ENCODE peak calls at places on chromosomes 5 and 9, in four cellular contexts. B, F, U and P are unnamed samples.

GRCh38 chr9:126395439-126396212 is 69.0 kb downstream of the MVB12B start:
- DNase-seq in B (no peak), F (peak; percentile 82), U (no peak), P (no peak)

GRCh38 chr5:10854526-10855277 is 93.7 kb upstream of the DAP start:
- DNase-seq in B (no peak), F (no peak), U (no peak), P (no peak)

GRCh38 chr9:126397056-126397455 is 70.4 kb downstream of the MVB12B start:
- DNase-seq in B (peak; percentile 61), F (no peak), U (no peak), P (no peak)

GRCh38 chr9:107539427-107540154 is 50.0 kb upstream of the KLF4 start:
- DNase-seq in B (no peak), F (no peak), U (no peak), P (no peak)

GRCh38 chr5:74540582-74540981 is 99.9 kb downstream of the ENC1 start:
- DNase-seq in B (no peak), F (no peak), U (no peak), P (no peak)

GRCh38 chr5:38827525-38827924 is 18.3 kb upstream of the OSMR start:
- DNase-seq in B (no peak), F (peak; percentile 74), U (no peak), P (no peak)

GRCh38 chr9:18710089-18710488 is 236.1 kb downstream of the ADAMTSL1 start:
- DNase-seq in B (no peak), F (peak; percentile 6), U (no peak), P (no peak)

GRCh38 chr5:143316844-143317631 is 86.4 kb downstream of the NR3C1 start:
- DNase-seq in B (no peak), F (no peak), U (no peak), P (no peak)

GRCh38 chr9:133763272-133764183 is 25.4 kb upstream of the SARDH start:
- DNase-seq in B (no peak), F (peak; percentile 66), U (no peak), P (no peak)

GRCh38 chr9:76045217-76045616 is 154.7 kb downstream of the PCSK5 start:
- DNase-seq in B (no peak), F (no peak), U (no peak), P (no peak)

GRCh38 chr9:90001756-90002155 is 396.9 kb downstream of the GADD45G start:
- DNase-seq in B (no peak), F (no peak), U (no peak), P (no peak)

GRCh38 chr5:34656700-34657549 is 797 bp downstream of the RAI14 start:
- DNase-seq in B (peak; percentile 34), F (no peak), U (no peak), P (no peak)

GRCh38 chr9:114155967-114156294 is 594 bp downstream of the COL27A1 start:
- DNase-seq in B (no peak), F (no peak), U (no peak), P (no peak)

GRCh38 chr5:5066276-5067186 is 73.6 kb upstream of the ADAMTS16 start:
- DNase-seq in B (no peak), F (no peak), U (no peak), P (no peak)

GRCh38 chr9:95556521-95556920 is 39.8 kb upstream of the PTCH1 start:
- DNase-seq in B (no peak), F (no peak), U (no peak), P (no peak)

GRCh38 chr5:126334755-126335154 is 88.5 kb upstream of the GRAMD2B start:
- DNase-seq in B (no peak), F (no peak), U (no peak), P (no peak)

GRCh38 chr9:123725389-123725788 is 204.5 kb downstream of the DENND1A start:
- DNase-seq in B (no peak), F (peak; percentile 13), U (no peak), P (no peak)

GRCh38 chr9:134600836-134601638 is 40.6 kb upstream of the COL5A1 start:
- DNase-seq in B (no peak), F (no peak), U (no peak), P (no peak)

GRCh38 chr5:172002310-172002709 is 4.1 kb downstream of the FBXW11 start:
- DNase-seq in B (no peak), F (no peak), U (no peak), P (no peak)

GRCh38 chr9:104934686-104935413 is 6.9 kb upstream of the ABCA1 start:
- DNase-seq in B (no peak), F (peak; percentile 15), U (no peak), P (no peak)

GRCh38 chr5:69202497-69202896 is 13.1 kb downstream of the CENPH start:
- DNase-seq in B (no peak), F (peak; percentile 43), U (no peak), P (no peak)

GRCh38 chr5:20030125-20030524 is 42.1 kb upstream of the CDH18 start:
- DNase-seq in B (no peak), F (no peak), U (no peak), P (no peak)

GRCh38 chr5:173089581-173089980 is 33.4 kb downstream of the CREBRF start:
- DNase-seq in B (no peak), F (no peak), U (no peak), P (no peak)

GRCh38 chr5:135600141-135600570 is 21.4 kb upstream of the CXCL14 start:
- DNase-seq in B (no peak), F (no peak), U (no peak), P (no peak)

GRCh38 chr9:27600254-27600653 is 27.0 kb upstream of the C9orf72 start:
- DNase-seq in B (no peak), F (no peak), U (no peak), P (no peak)

GRCh38 chr9:69181908-69182353 is 7.9 kb downstream of the TJP2 start:
- DNase-seq in B (no peak), F (peak; percentile 29), U (no peak), P (no peak)

GRCh38 chr5:56123531-56124243 is 109.4 kb downstream of the ANKRD55 start:
- DNase-seq in B (no peak), F (peak; percentile 100), U (peak; percentile 36), P (no peak)

GRCh38 chr9:26669641-26670040 is 223.0 kb downstream of the CAAP1 start:
- DNase-seq in B (no peak), F (no peak), U (no peak), P (no peak)

GRCh38 chr5:73126381-73126780 is 6.0 kb downstream of the TMEM171 start:
- DNase-seq in B (no peak), F (no peak), U (no peak), P (no peak)

GRCh38 chr5:43000198-43000840 is 39.8 kb downstream of the ANXA2R start:
- DNase-seq in B (no peak), F (peak; percentile 59), U (no peak), P (no peak)

GRCh38 chr9:127177682-127178265 is 55.3 kb upstream of the ANGPTL2 start:
- DNase-seq in B (no peak), F (no peak), U (no peak), P (no peak)

GRCh38 chr5:10563132-10563939 is 534 bp upstream of the ANKRD33B start:
- DNase-seq in B (peak; percentile 83), F (peak; percentile 45), U (no peak), P (peak; percentile 51)

GRCh38 chr5:153480401-153480800 is 10.1 kb upstream of the GRIA1 start:
- DNase-seq in B (peak; percentile 19), F (peak; percentile 52), U (no peak), P (no peak)

GRCh38 chr9:91098203-91098602 is 263.5 kb downstream of the AUH start:
- DNase-seq in B (no peak), F (no peak), U (no peak), P (no peak)

GRCh38 chr9:121376214-121376830 is 6.3 kb upstream of the STOM start:
- DNase-seq in B (no peak), F (peak; percentile 46), U (no peak), P (no peak)

GRCh38 chr5:176624916-176625315 is 5.4 kb downstream of the SNCB start:
- DNase-seq in B (no peak), F (no peak), U (no peak), P (no peak)

GRCh38 chr5:170057311-170057710 is 48.4 kb upstream of the FOXI1 start:
- DNase-seq in B (no peak), F (no peak), U (no peak), P (no peak)

GRCh38 chr9:109497193-109498165 is 628 bp downstream of the PTPN3 start:
- DNase-seq in B (no peak), F (no peak), U (no peak), P (no peak)

GRCh38 chr5:67515020-67515689 is 318.6 kb upstream of the CD180 start:
- DNase-seq in B (peak; percentile 13), F (no peak), U (no peak), P (no peak)

GRCh38 chr5:67515762-67516161 is 319.2 kb upstream of the CD180 start:
- DNase-seq in B (no peak), F (no peak), U (no peak), P (no peak)

GRCh38 chr5:67510204-67510603 is 313.6 kb upstream of the CD180 start:
- DNase-seq in B (no peak), F (no peak), U (no peak), P (no peak)

GRCh38 chr5:67511911-67512310 is 315.3 kb upstream of the CD180 start:
- DNase-seq in B (no peak), F (no peak), U (no peak), P (no peak)

GRCh38 chr5:67512758-67513157 is 316.2 kb upstream of the CD180 start:
- DNase-seq in B (no peak), F (no peak), U (no peak), P (no peak)
- TF ChIP-seq CTCF in B (no peak), F (no peak), U (no peak), P (no peak)

GRCh38 chr9:37753489-37754190 is at the start of gene TRMT10B:
- DNase-seq in B (peak; percentile 82), F (peak; percentile 64), U (no peak), P (peak; percentile 92)
- TF ChIP-seq CTCF in B (no peak), F (no peak), U (no peak), P (no peak)

GRCh38 chr5:132467292-132467984 is 23.1 kb downstream of the IRF1 start:
- DNase-seq in B (peak; percentile 63), F (no peak), U (no peak), P (no peak)

GRCh38 chr5:132470596-132470995 is 20.0 kb downstream of the IRF1 start:
- DNase-seq in B (no peak), F (no peak), U (no peak), P (no peak)

GRCh38 chr5:132471006-132471907 is 19.3 kb downstream of the IRF1 start:
- DNase-seq in B (no peak), F (no peak), U (peak; percentile 13), P (no peak)

GRCh38 chr5:132468665-132469379 is 21.8 kb downstream of the IRF1 start:
- DNase-seq in B (no peak), F (peak; percentile 26), U (no peak), P (no peak)

GRCh38 chr5:132469380-132470372 is 20.9 kb downstream of the IRF1 start:
- DNase-seq in B (no peak), F (peak; percentile 35), U (no peak), P (no peak)
- TF ChIP-seq CTCF in B (peak; percentile 15), F (no peak), U (no peak), P (no peak)

DNA sequence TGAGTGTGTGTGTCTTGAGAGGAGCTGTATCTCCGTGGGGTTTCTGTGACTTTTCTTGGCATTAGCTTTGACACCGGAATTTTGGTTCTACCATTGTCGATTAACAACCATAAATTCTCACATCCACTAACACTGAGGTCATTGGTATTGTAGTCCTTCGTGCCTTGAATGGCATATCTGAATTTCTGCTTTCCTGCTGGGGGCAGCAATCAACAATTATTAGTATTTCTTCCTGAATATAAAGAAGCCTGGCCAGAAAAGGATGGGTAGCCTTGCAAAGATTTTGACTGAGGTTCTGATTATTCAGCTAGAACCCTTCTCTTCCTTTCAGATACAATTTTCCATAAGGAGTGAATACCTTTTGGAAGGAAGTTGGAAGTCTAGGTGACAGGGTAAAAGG is 33.5 kb upstream of the SHOC1 start:
- DNase-seq in B (no peak), F (no peak), U (no peak), P (no peak)
- TF ChIP-seq CTCF in B (peak; percentile 22), F (no peak), U (no peak), P (peak; percentile 18)